ENCODE peak calls at places on chromosomes 5 and 9, in eight cellular contexts. S is heart left ventricle, J is HCT116, N is skeletal muscle cell, V is stomach, K is adrenal gland, Y is aorta, B is cardiac fibroblast. P is an unnamed sample.
A peak's percentile ranks its signal among the peaks of the same experiment; 100 is the strongest.

GRCh38 chr5:78887384-78888118 is 97.6 kb downstream of the ARSB start:
- DNase-seq in S (no peak), J (no peak), N (no peak), V (no peak), K (no peak), Y (no peak), B (no peak), P (no peak)

GRCh38 chr5:7926296-7926695 is 57.3 kb downstream of the MTRR start:
- DNase-seq in S (no peak), J (no peak), N (peak; percentile 96), V (no peak), K (no peak), Y (no peak), B (peak; percentile 93), P (no peak)

GRCh38 chr9:123541441-123541840 is 185.4 kb downstream of the CRB2 start:
- DNase-seq in S (peak; percentile 22), J (no peak), N (no peak), V (no peak), K (no peak), Y (no peak), B (no peak), P (no peak)

GRCh38 chr5:143440448-143441102 is 37.1 kb upstream of the NR3C1 start:
- DNase-seq in S (no peak), J (no peak), N (no peak), V (no peak), K (no peak), Y (no peak), B (no peak), P (no peak)

GRCh38 chr5:139343476-139343875 is 1.8 kb downstream of the PAIP2 start:
- DNase-seq in S (no peak), J (no peak), N (no peak), V (no peak), K (no peak), Y (no peak), B (no peak), P (no peak)

GRCh38 chr9:110248361-110248760 is 7.9 kb downstream of the TXN start:
- DNase-seq in S (no peak), J (no peak), N (no peak), V (no peak), K (no peak), Y (no peak), B (no peak), P (no peak)

GRCh38 chr9:85516976-85517637 is 224.6 kb downstream of the AGTPBP1 start:
- DNase-seq in S (no peak), J (peak; percentile 24), N (no peak), V (no peak), K (no peak), Y (no peak), B (peak; percentile 15), P (no peak)

GRCh38 chr5:156094001-156094400 is 233.0 kb upstream of the SGCD start:
- DNase-seq in S (peak; percentile 21), J (no peak), N (no peak), V (no peak), K (no peak), Y (no peak), B (no peak), P (no peak)

GRCh38 chr9:124257070-124257864 is 482 bp upstream of the NEK6 start:
- DNase-seq in S (no peak), J (no peak), N (no peak), V (no peak), K (no peak), Y (peak; percentile 52), B (no peak), P (no peak)

GRCh38 chr5:151757233-151758140 is 944 bp downstream of the ATOX1 start:
- DNase-seq in S (no peak), J (no peak), N (no peak), V (no peak), K (no peak), Y (no peak), B (no peak), P (peak; percentile 50)

GRCh38 chr9:81671880-81672280 is 17.5 kb downstream of the TLE1 start:
- DNase-seq in S (peak; percentile 89), J (no peak), N (peak; percentile 55), V (peak; percentile 78), K (peak; percentile 95), Y (peak; percentile 92), B (peak; percentile 49), P (no peak)

GRCh38 chr9:70256123-70256551 is 2.6 kb upstream of the SMC5 start:
- DNase-seq in S (no peak), J (no peak), N (peak; percentile 74), V (no peak), K (no peak), Y (no peak), B (peak; percentile 91), P (peak; percentile 20)

GRCh38 chr9:101442248-101443136 is 6.9 kb upstream of the ALDOB start:
- DNase-seq in S (peak; percentile 42), J (no peak), N (no peak), V (peak; percentile 42), K (no peak), Y (no peak), B (no peak), P (no peak)

GRCh38 chr9:96395964-96396363 is 12.5 kb upstream of the SLC35D2 start:
- DNase-seq in S (no peak), J (no peak), N (no peak), V (no peak), K (no peak), Y (no peak), B (no peak), P (no peak)

GRCh38 chr9:90515550-90515949 is 127.1 kb downstream of the DIRAS2 start:
- DNase-seq in S (no peak), J (no peak), N (no peak), V (no peak), K (no peak), Y (no peak), B (no peak), P (no peak)

GRCh38 chr5:124996023-124996763 is 249.8 kb upstream of the ZNF608 start:
- DNase-seq in S (no peak), J (no peak), N (no peak), V (no peak), K (no peak), Y (no peak), B (peak; percentile 63), P (no peak)

GRCh38 chr5:65327582-65327981 is 154.1 kb downstream of the ADAMTS6 start:
- DNase-seq in S (no peak), J (no peak), N (peak; percentile 24), V (no peak), K (no peak), Y (no peak), B (peak; percentile 78), P (no peak)

GRCh38 chr5:150137997-150138396 is 17.6 kb downstream of the PDGFRB start:
- DNase-seq in S (no peak), J (no peak), N (peak; percentile 48), V (no peak), K (peak; percentile 45), Y (no peak), B (peak; percentile 59), P (no peak)

GRCh38 chr5:159639590-159639989 is 276.7 kb upstream of the ADRA1B start:
- DNase-seq in S (no peak), J (no peak), N (no peak), V (no peak), K (no peak), Y (no peak), B (no peak), P (no peak)

DNA sequence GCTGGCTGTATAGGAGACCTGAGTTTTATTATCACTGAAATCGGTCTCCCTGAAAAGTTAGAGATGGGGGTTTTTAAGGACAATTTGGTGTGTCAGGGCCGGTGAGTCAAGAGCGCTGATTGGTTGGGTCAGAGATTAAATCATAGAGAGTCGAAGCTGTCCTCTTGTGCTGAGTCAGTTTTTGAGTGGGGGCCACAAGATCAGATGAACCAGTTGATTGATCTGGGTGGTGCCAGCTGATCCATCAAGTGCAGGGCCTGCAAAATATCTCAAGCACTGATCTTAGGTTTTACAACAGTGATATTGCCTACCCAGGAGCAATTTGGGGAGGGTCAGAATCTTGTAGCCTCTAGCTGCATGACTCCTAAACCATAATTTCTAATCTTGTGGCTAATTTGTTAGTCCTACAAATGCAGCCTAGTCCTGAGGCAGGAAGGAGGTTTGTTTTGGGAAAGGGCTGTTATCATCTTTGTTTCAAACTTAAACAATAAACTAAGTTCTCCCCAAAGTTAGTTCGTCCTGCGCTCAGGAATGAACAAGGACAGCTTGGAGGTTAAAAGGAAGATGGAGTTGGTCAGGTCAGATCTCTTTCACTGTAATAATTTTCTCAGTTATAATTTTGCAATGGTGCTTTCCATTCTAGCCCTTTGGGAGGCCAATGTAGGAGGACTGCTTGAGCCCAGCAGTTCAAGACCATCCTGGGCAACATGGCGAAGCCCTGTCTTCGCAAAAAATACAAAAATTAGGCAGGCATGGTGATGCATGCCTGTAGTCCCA is 31.6 kb upstream of the RFK start:
- DNase-seq in S (no peak), J (no peak), N (no peak), V (no peak), K (no peak), Y (no peak), B (no peak), P (no peak)
- H3K4me3 ChIP-seq in S (no peak overlapping the region), J (no peak overlapping the region), N (no peak overlapping the region), V (no peak overlapping the region), K (no peak overlapping the region), Y (no peak overlapping the region), B (no peak overlapping the region), P (no peak overlapping the region)

GRCh38 chr9:71966601-71967000 is 55.2 kb downstream of the C9orf85 start:
- DNase-seq in S (no peak), J (no peak), N (no peak), V (no peak), K (no peak), Y (no peak), B (no peak), P (no peak)
- H3K4me3 ChIP-seq in S (no peak overlapping the region), J (no peak overlapping the region), N (no peak overlapping the region), V (no peak overlapping the region), K (no peak overlapping the region), Y (no peak overlapping the region), B (no peak overlapping the region), P (no peak overlapping the region)

DNA sequence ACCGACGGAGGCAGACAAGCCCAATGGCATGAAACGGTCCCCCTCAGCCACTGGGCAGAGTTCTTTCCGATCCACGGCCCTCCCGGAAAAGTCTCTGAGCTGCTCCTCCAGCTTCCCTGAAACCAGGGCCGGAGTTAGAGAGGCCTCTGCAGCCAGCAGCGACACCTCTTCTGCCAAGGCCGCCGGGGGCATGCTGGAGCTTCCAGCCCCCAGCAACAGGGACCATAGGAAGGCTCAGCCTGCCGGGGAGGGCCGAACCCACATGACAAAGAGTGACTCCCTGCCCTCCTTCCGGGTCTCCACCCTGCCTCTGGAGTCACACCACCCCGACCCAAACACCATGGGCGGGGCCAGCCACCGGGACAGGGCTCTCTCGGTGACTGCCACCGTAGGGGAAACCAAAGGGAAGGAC is 30.1 kb downstream of the CD180 start:
- DNase-seq in S (peak; percentile 55), J (peak; percentile 7), N (no peak), V (peak; percentile 63), K (no peak), Y (peak; percentile 86), B (no peak), P (no peak)
- H3K4me3 ChIP-seq in S (peak overlapping the region; percentile 57), J (peak overlapping the region; percentile 51), N (no peak overlapping the region), V (peak overlapping the region; percentile 33), K (no peak overlapping the region), Y (peak overlapping the region; percentile 20), B (no peak overlapping the region), P (no peak overlapping the region)

DNA sequence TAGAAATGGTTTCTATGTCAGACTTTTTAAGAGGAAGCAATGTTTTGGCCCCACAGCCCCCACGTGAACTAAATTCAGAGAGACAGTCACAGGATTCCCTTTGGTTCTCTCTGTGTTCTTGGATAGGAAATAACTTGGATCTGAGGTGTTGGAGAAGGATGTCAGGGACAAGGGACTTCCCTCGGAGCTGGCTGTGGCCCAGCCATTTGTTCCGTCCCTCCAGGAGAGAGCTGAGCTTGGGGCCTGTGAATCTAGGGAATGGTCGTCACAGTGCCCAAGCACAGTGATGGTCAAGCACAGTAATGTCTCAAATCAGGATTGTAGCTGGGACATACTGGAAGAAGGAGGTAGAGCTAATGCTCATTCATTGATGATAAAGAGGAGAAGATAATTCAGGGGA is 2.0 kb downstream of the C7 start:
- DNase-seq in S (peak; percentile 30), J (no peak), N (no peak), V (no peak), K (no peak), Y (no peak), B (no peak), P (no peak)
- H3K4me3 ChIP-seq in S (peak overlapping the region; percentile 56), J (no peak overlapping the region), N (no peak overlapping the region), V (peak overlapping the region; percentile 26), K (no peak overlapping the region), Y (no peak overlapping the region), B (peak overlapping the region; percentile 62), P (no peak overlapping the region)

P was measured in K562.